ENCODE peak calls at places on chromosomes 3 and 15, in nine cellular contexts. S, D, P, H, W, T, K, G and C are unnamed samples.

GRCh38 chr3:160531311-160531710 is 34.1 kb downstream of the KPNA4 start:
- DNase-seq in S (no peak), D (no peak), P (no peak), H (no peak), W (no peak), T (no peak), K (no peak), G (no peak), C (no peak)

GRCh38 chr15:62390793-62391543 is 225.9 kb upstream of the C2CD4B start:
- DNase-seq in S (no peak), D (peak; percentile 53), P (peak; percentile 50), H (peak; percentile 79), W (peak; percentile 38), T (peak; percentile 82), K (peak; percentile 79), G (peak; percentile 67), C (peak; percentile 60)

GRCh38 chr3:16667633-16668032 is 62.4 kb upstream of the DAZL start:
- DNase-seq in S (no peak), D (no peak), P (no peak), H (no peak), W (no peak), T (no peak), K (no peak), G (no peak), C (no peak)

GRCh38 chr3:170095771-170096170 is 58.0 kb downstream of the GPR160 start:
- DNase-seq in S (no peak), D (no peak), P (no peak), H (no peak), W (no peak), T (no peak), K (no peak), G (no peak), C (peak; percentile 67)

GRCh38 chr3:167861649-167862048 is 126.1 kb downstream of the SERPINI1 start:
- DNase-seq in S (no peak), D (no peak), P (no peak), H (no peak), W (no peak), T (no peak), K (no peak), G (no peak), C (no peak)

GRCh38 chr15:23482764-23483489 is 35.9 kb upstream of the GOLGA6L2 start:
- DNase-seq in S (no peak), D (no peak), P (no peak), H (no peak), W (no peak), T (no peak), K (no peak), G (no peak), C (no peak)

GRCh38 chr3:188792788-188793187 is 379.0 kb upstream of the TPRG1 start:
- DNase-seq in S (no peak), D (peak; percentile 21), P (no peak), H (no peak), W (peak; percentile 13), T (peak; percentile 61), K (peak; percentile 72), G (no peak), C (no peak)

GRCh38 chr3:112042842-112043280 is 8.3 kb downstream of the TMPRSS7 start:
- DNase-seq in S (no peak), D (no peak), P (no peak), H (no peak), W (no peak), T (no peak), K (no peak), G (no peak), C (no peak)

GRCh38 chr15:77706482-77707244 is 74.0 kb upstream of the LINGO1 start:
- DNase-seq in S (no peak), D (no peak), P (no peak), H (no peak), W (no peak), T (no peak), K (no peak), G (no peak), C (no peak)

GRCh38 chr15:81273200-81273599 is 50.7 kb downstream of the STARD5 start:
- DNase-seq in S (no peak), D (no peak), P (no peak), H (no peak), W (no peak), T (no peak), K (no peak), G (no peak), C (no peak)

GRCh38 chr3:22934973-22935372 is 268.2 kb upstream of the UBE2E2 start:
- DNase-seq in S (no peak), D (no peak), P (peak; percentile 25), H (no peak), W (no peak), T (no peak), K (no peak), G (no peak), C (no peak)

GRCh38 chr3:51874889-51875288 is 512 bp downstream of the IQCF5 start:
- DNase-seq in S (no peak), D (no peak), P (no peak), H (no peak), W (no peak), T (no peak), K (no peak), G (no peak), C (no peak)

GRCh38 chr15:95300958-95301357 is 1029.5 kb upstream of the NR2F2 start:
- DNase-seq in S (no peak), D (no peak), P (no peak), H (no peak), W (no peak), T (no peak), K (no peak), G (no peak), C (no peak)

GRCh38 chr3:37986479-37987314 is 3.9 kb upstream of the VILL start:
- DNase-seq in S (no peak), D (no peak), P (no peak), H (peak; percentile 66), W (peak; percentile 98), T (no peak), K (no peak), G (peak; percentile 57), C (no peak)

GRCh38 chr15:39312984-39313383 is 267.9 kb upstream of the THBS1 start:
- DNase-seq in S (no peak), D (no peak), P (peak; percentile 32), H (no peak), W (no peak), T (peak; percentile 35), K (no peak), G (peak; percentile 61), C (no peak)

GRCh38 chr3:127215714-127216414 is 22.9 kb downstream of the PRR23E start:
- DNase-seq in S (no peak), D (no peak), P (no peak), H (no peak), W (no peak), T (no peak), K (no peak), G (no peak), C (no peak)

GRCh38 chr15:80749589-80749988 is 29.6 kb upstream of the CEMIP start:
- DNase-seq in S (no peak), D (no peak), P (no peak), H (no peak), W (no peak), T (no peak), K (no peak), G (no peak), C (peak; percentile 22)

GRCh38 chr15:83658406-83658805 is 4.5 kb downstream of the ADAMTSL3 start:
- DNase-seq in S (no peak), D (no peak), P (peak; percentile 73), H (no peak), W (no peak), T (no peak), K (peak; percentile 61), G (no peak), C (no peak)
- H3K27ac ChIP-seq in S (no peak overlapping the region), D (no peak overlapping the region), P (peak overlapping the region; percentile 51), H (peak overlapping the region; percentile 62), W (peak overlapping the region; percentile 23), T (no peak overlapping the region), K (no peak overlapping the region), G (peak overlapping the region; percentile 75), C (no peak overlapping the region)

DNA sequence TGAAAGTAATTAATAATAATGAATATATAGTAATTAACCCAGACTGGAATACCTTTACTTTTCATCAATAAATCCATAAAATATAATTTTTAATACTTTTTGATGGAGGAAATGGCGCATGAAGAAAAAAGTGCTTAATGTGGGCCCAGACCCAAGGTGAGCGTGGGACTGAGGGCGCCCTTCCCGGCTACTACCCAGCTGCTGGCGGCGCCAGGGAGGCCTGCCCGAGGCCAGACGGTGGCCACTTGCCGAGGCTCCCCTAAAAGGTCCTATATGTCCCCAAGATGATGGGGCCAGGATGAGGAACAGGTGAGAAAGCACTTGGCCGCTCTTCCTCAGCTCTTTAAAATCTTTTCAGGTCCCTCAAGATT is 29.1 kb downstream of the CCNL1 start:
- DNase-seq in S (no peak), D (no peak), P (no peak), H (no peak), W (peak; percentile 56), T (peak; percentile 15), K (no peak), G (no peak), C (no peak)
- TF ChIP-seq CTCF in S (no peak), D (no peak), P (no peak), H (no peak), W (no peak), T (no peak), K (no peak), G (no peak), C (no peak)

DNA sequence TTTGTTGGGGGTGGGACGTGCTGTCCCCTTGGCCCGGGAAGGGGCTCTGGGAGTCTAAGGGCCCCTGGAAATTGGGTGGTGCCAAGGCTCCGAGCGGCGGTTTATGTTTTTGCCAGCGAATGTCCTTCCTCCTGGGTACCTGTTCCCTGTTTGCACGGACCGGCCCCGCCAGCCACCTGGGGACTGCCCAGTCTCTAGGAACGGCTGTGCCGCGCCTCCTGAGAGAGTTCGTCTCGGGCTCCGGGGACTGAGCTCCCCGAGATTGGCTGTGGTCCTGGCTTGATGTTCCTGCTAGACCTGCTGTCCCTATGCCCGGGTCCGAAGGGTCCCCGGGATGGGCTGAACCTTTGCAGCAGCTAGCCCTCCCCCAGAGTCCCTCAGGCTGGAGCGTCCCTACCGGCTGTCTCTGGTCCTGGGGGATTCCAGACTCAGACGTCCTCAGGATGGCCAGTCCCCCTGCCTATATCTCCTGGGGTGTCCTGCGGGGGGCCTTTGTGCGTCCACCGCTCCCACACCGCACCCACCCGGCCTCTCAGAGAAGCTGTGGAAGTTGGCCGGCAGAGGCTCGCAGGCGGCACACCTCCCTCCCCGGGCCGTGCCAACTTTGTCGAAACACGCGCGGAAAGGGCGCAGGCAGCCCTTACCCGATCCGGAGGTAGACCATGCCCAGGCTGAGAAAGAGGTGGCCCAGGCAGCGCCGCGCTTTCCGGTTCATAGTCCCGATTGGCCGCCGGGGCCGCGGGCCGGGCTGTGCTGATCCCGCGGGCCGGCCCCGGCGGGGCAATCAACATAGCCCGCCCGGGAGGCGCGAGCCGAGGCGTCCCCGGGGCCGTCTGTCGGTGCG is 547 bp downstream of the WNT7A start:
- DNase-seq in S (no peak), D (no peak), P (no peak), H (peak; percentile 69), W (no peak), T (peak; percentile 60), K (no peak), G (no peak), C (no peak)
- H3K27ac ChIP-seq in S (no peak overlapping the region), D (no peak overlapping the region), P (no peak overlapping the region), H (no peak overlapping the region), W (no peak overlapping the region), T (no peak overlapping the region), K (no peak overlapping the region), G (no peak overlapping the region), C (peak overlapping the region; percentile 58)

DNA sequence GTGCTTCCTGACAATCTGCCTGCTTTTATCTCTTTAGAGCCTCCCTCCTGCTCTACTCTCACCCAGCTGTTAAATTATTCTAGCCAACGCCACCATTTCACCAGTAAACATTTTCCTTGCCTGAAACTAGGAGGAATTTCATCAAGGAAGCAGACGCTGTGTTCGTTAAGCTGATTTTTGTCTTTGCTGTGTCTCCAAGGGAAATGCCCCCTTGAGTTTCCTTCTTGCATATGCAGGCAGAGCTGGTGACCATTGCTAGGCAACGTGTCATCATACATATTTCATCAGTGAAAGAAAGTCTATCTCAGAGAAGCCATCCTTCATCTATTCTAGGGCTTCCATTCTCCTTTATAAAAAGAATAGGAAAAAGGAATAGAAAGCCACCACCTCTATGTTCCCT is 87.0 kb upstream of the ST8SIA2 start:
- DNase-seq in S (no peak), D (no peak), P (no peak), H (no peak), W (no peak), T (peak; percentile 76), K (no peak), G (no peak), C (peak; percentile 9)
- TF ChIP-seq CTCF in S (no peak), D (no peak), P (peak; percentile 11), H (no peak), W (no peak), T (peak; percentile 59), K (no peak), G (no peak), C (peak; percentile 34)